ENCODE peak calls at places on chromosome 3, in eight cellular contexts. Y is psoas muscle; F is esophagus squamous epithelium; O is CD4-positive, alpha-beta T cell; Z is suprapubic skin; T is Peyer's patch; K is brain microvascular endothelial cell; J is RWPE1. I is an unnamed sample.

GRCh38 chr3:177237206-177237605 is 39.9 kb upstream of the TBL1XR1 start:
- DNase-seq in J (no peak), Z (no peak), Y (no peak), O (no peak), T (no peak), F (no peak), K (no peak), I (no peak)

GRCh38 chr3:67516496-67516895 is 137.9 kb downstream of the SUCLG2 start:
- DNase-seq in T (peak; percentile 50), Z (no peak), F (no peak), Y (peak; percentile 53), O (no peak), K (no peak), J (no peak), I (no peak)

GRCh38 chr3:158103956-158104338 is 2.3 kb downstream of the SHOX2 start:
- DNase-seq in J (no peak), O (no peak), F (no peak), Z (no peak), K (no peak), Y (no peak), T (peak; percentile 54), I (no peak)

GRCh38 chr3:5194801-5195509 is 7.4 kb downstream of the EDEM1 start:
- DNase-seq in F (no peak), K (peak; percentile 77), Z (no peak), J (peak; percentile 74), T (no peak), Y (no peak), O (peak; percentile 25), I (peak; percentile 68)

GRCh38 chr3:109563149-109563548 is 225.8 kb upstream of the DPPA4 start:
- DNase-seq in F (no peak), Y (no peak), T (no peak), O (peak; percentile 18), J (no peak), Z (no peak), K (no peak), I (peak; percentile 67)

GRCh38 chr3:146493221-146493620 is 23.9 kb upstream of the PLSCR2 start:
- DNase-seq in F (no peak), Z (no peak), Y (no peak), T (no peak), O (no peak), K (no peak), J (no peak), I (no peak)

GRCh38 chr3:46576386-46576785 is 10.3 kb upstream of the LRRC2 start:
- DNase-seq in F (no peak), Y (no peak), J (no peak), T (no peak), K (no peak), Z (no peak), O (no peak), I (no peak)

GRCh38 chr3:113279686-113280085 is 68.3 kb downstream of the BOC start:
- DNase-seq in Y (no peak), F (no peak), J (no peak), O (no peak), T (no peak), Z (no peak), K (no peak), I (no peak)

GRCh38 chr3:51391566-51392300 is 648 bp downstream of the RBM15B start:
- DNase-seq in O (peak; percentile 47), F (no peak), Z (no peak), Y (peak; percentile 65), K (peak; percentile 12), J (no peak), T (no peak), I (peak; percentile 52)

GRCh38 chr3:69231929-69232437 is 109.6 kb upstream of the LMOD3 start:
- DNase-seq in T (no peak), F (no peak), Z (no peak), K (peak; percentile 49), O (no peak), Y (no peak), J (peak; percentile 57), I (no peak)

GRCh38 chr3:50238549-50239026 is 2.6 kb downstream of the GNAI2 start:
- DNase-seq in J (no peak), O (no peak), T (peak; percentile 96), K (no peak), Y (peak; percentile 95), F (no peak), Z (peak; percentile 92), I (peak; percentile 19)

GRCh38 chr3:107987036-107987557 is 103.7 kb downstream of the CD47 start:
- DNase-seq in J (peak; percentile 74), O (no peak), K (peak; percentile 95), Y (peak; percentile 76), T (no peak), F (peak; percentile 8), Z (peak; percentile 88), I (no peak)

GRCh38 chr3:71926242-71926560 is 141.3 kb upstream of the PROK2 start:
- DNase-seq in O (no peak), T (no peak), Z (no peak), Y (no peak), K (no peak), J (peak; percentile 55), F (no peak), I (peak; percentile 40)

GRCh38 chr3:28053759-28054158 is 187.7 kb upstream of the CMC1 start:
- DNase-seq in T (no peak), J (peak; percentile 73), F (no peak), O (no peak), K (peak; percentile 12), Y (no peak), Z (no peak), I (peak; percentile 64)

GRCh38 chr3:117616213-117616612 is 906.6 kb downstream of the TUSC7 start:
- DNase-seq in J (no peak), Y (no peak), F (no peak), K (no peak), O (no peak), T (no peak), Z (no peak), I (no peak)

GRCh38 chr3:60536420-60536819 is 714.8 kb downstream of the FHIT start:
- DNase-seq in O (no peak), F (no peak), Z (no peak), T (no peak), K (no peak), Y (no peak), J (no peak), I (no peak)

GRCh38 chr3:138348107-138348949 is at the start of gene MRAS:
- DNase-seq in F (no peak), Y (peak; percentile 92), O (no peak), Z (peak; percentile 86), J (peak; percentile 46), T (peak; percentile 69), K (peak; percentile 46), I (peak; percentile 41)

GRCh38 chr3:43210049-43211027 is 76.0 kb upstream of the SNRK start:
- DNase-seq in K (no peak), O (no peak), T (no peak), F (no peak), Z (no peak), J (no peak), Y (no peak), I (no peak)

GRCh38 chr3:80771085-80771484 is 990.4 kb downstream of the GBE1 start:
- DNase-seq in Z (no peak), Y (no peak), T (no peak), K (no peak), O (no peak), J (no peak), F (no peak), I (no peak)

GRCh38 chr3:195900426-195901355 is 7.7 kb downstream of the TNK2 start:
- DNase-seq in F (peak; percentile 30), K (no peak), O (no peak), Y (peak; percentile 93), J (no peak), T (peak; percentile 44), Z (no peak), I (peak; percentile 66)

GRCh38 chr3:4853749-4854140 is 125.5 kb upstream of the BHLHE40 start:
- DNase-seq in T (no peak), K (no peak), F (no peak), Y (no peak), O (no peak), J (no peak), Z (no peak), I (no peak)

GRCh38 chr3:188489639-188490405 is 335.9 kb downstream of the LPP start:
- DNase-seq in T (no peak), F (no peak), Y (no peak), Z (no peak), O (no peak), J (no peak), K (peak; percentile 34), I (no peak)

GRCh38 chr3:27560484-27561056 is 76.4 kb upstream of the SLC4A7 start:
- DNase-seq in O (no peak), J (no peak), F (no peak), Z (no peak), T (no peak), K (no peak), Y (no peak), I (no peak)

GRCh38 chr3:73546961-73547360 is 77.8 kb downstream of the PDZRN3 start:
- DNase-seq in O (no peak), J (peak; percentile 50), Y (no peak), K (peak; percentile 59), T (no peak), Z (no peak), F (no peak), I (no peak)

GRCh38 chr3:172717493-172718088 is 6.7 kb upstream of the NCEH1 start:
- DNase-seq in K (no peak), O (no peak), Y (no peak), F (no peak), T (no peak), Z (no peak), J (no peak), I (no peak)
- TF ChIP-seq CTCF in K (peak; percentile 40), O (peak; percentile 42), Y (peak; percentile 21), F (peak; percentile 41), T (no peak), Z (no peak), J (no peak), I (peak; percentile 23)

GRCh38 chr3:178802259-178802658 is 266.0 kb downstream of the KCNMB2 start:
- DNase-seq in F (no peak), Z (no peak), Y (no peak), K (no peak), T (no peak), O (no peak), J (no peak), I (no peak)
- TF ChIP-seq CTCF in F (no peak), Z (no peak), Y (no peak), K (no peak), T (no peak), O (no peak), J (no peak), I (no peak)

GRCh38 chr3:120039642-120040610 is 54.3 kb downstream of the GSK3B start:
- DNase-seq in Z (no peak), J (no peak), O (no peak), K (no peak), T (no peak), F (no peak), Y (no peak), I (peak; percentile 13)
- TF ChIP-seq CTCF in Z (no peak), J (no peak), O (no peak), K (peak; percentile 29), T (no peak), F (no peak), Y (no peak), I (peak; percentile 21)

GRCh38 chr3:127791221-127791913 is 30.9 kb downstream of the MGLL start:
- DNase-seq in O (no peak), Y (peak; percentile 34), Z (peak; percentile 52), T (peak; percentile 65), K (peak; percentile 78), J (peak; percentile 34), F (no peak), I (peak; percentile 50)
- TF ChIP-seq CTCF in O (no peak), Y (peak; percentile 34), Z (no peak), T (no peak), K (peak; percentile 65), J (no peak), F (peak; percentile 37), I (no peak)